ENCODE peak calls at places on chromosomes 7 and 10, in five cellular contexts. One of them, this sample, is unnamed.

GRCh38 chr7:138226001-138226476 is 149.8 kb downstream of the AKR1D1 start:
- DNase-seq in cardiac fibroblast: peak
- DNase-seq in kidney epithelial cell: no peak
- DNase-seq in A549: no peak
- DNase-seq in hepatocyte: peak
- DNase-seq in this sample: no peak

GRCh38 chr10:114729103-114729659 is 71.1 kb upstream of the ABLIM1 start:
- DNase-seq in cardiac fibroblast: no peak
- DNase-seq in kidney epithelial cell: no peak
- DNase-seq in A549: no peak
- DNase-seq in hepatocyte: no peak
- DNase-seq in this sample: no peak

GRCh38 chr10:8183241-8183704 is 128.8 kb downstream of the GATA3 start:
- DNase-seq in cardiac fibroblast: peak
- DNase-seq in kidney epithelial cell: no peak
- DNase-seq in A549: no peak
- DNase-seq in hepatocyte: peak
- DNase-seq in this sample: peak

GRCh38 chr7:127391591-127392181 is 822 bp downstream of the ZNF800 start:
- DNase-seq in cardiac fibroblast: peak
- DNase-seq in kidney epithelial cell: no peak
- DNase-seq in A549: peak
- DNase-seq in hepatocyte: peak
- DNase-seq in this sample: peak

GRCh38 chr10:104824378-104825006 is 183.4 kb downstream of the SORCS3 start:
- DNase-seq in cardiac fibroblast: peak
- DNase-seq in kidney epithelial cell: no peak
- DNase-seq in A549: peak
- DNase-seq in hepatocyte: peak
- DNase-seq in this sample: peak

GRCh38 chr7:126856691-126857291 is 395.9 kb downstream of the GRM8 start:
- DNase-seq in cardiac fibroblast: peak
- DNase-seq in kidney epithelial cell: no peak
- DNase-seq in A549: peak
- DNase-seq in hepatocyte: peak
- DNase-seq in this sample: peak

GRCh38 chr10:105187243-105187642 is 546.2 kb downstream of the SORCS3 start:
- DNase-seq in cardiac fibroblast: no peak
- DNase-seq in kidney epithelial cell: peak
- DNase-seq in A549: no peak
- DNase-seq in hepatocyte: no peak
- DNase-seq in this sample: no peak

GRCh38 chr7:80699030-80699638 is 60.7 kb downstream of the CD36 start:
- DNase-seq in cardiac fibroblast: peak
- DNase-seq in kidney epithelial cell: no peak
- DNase-seq in A549: peak
- DNase-seq in hepatocyte: peak
- DNase-seq in this sample: peak

GRCh38 chr10:5645375-5645774 is 21.0 kb downstream of the ASB13 start:
- DNase-seq in cardiac fibroblast: no peak
- DNase-seq in kidney epithelial cell: no peak
- DNase-seq in A549: no peak
- DNase-seq in hepatocyte: peak
- DNase-seq in this sample: no peak

GRCh38 chr10:45520476-45520875 is 146.5 kb downstream of the ALOX5 start:
- DNase-seq in cardiac fibroblast: no peak
- DNase-seq in kidney epithelial cell: no peak
- DNase-seq in A549: no peak
- DNase-seq in hepatocyte: no peak
- DNase-seq in this sample: peak

GRCh38 chr7:130891254-130892094 is 157.5 kb upstream of the KLF14 start:
- DNase-seq in cardiac fibroblast: peak
- DNase-seq in kidney epithelial cell: no peak
- DNase-seq in A549: peak
- DNase-seq in hepatocyte: no peak
- DNase-seq in this sample: no peak

GRCh38 chr7:33806284-33807157 is 98.8 kb upstream of the BMPER start:
- DNase-seq in cardiac fibroblast: no peak
- DNase-seq in kidney epithelial cell: no peak
- DNase-seq in A549: no peak
- DNase-seq in hepatocyte: peak
- DNase-seq in this sample: no peak

GRCh38 chr10:71075066-71075758 is 137.2 kb upstream of the UNC5B start:
- DNase-seq in cardiac fibroblast: no peak
- DNase-seq in kidney epithelial cell: no peak
- DNase-seq in A549: no peak
- DNase-seq in hepatocyte: no peak
- DNase-seq in this sample: no peak

GRCh38 chr7:3194501-3195141 is 106.4 kb upstream of the SDK1 start:
- DNase-seq in cardiac fibroblast: peak
- DNase-seq in kidney epithelial cell: peak
- DNase-seq in A549: peak
- DNase-seq in hepatocyte: peak
- DNase-seq in this sample: no peak
- TF ChIP-seq CTCF in cardiac fibroblast: peak
- TF ChIP-seq CTCF in kidney epithelial cell: peak
- TF ChIP-seq CTCF in A549: no peak
- TF ChIP-seq CTCF in hepatocyte: no peak
- TF ChIP-seq CTCF in this sample: no peak

DNA sequence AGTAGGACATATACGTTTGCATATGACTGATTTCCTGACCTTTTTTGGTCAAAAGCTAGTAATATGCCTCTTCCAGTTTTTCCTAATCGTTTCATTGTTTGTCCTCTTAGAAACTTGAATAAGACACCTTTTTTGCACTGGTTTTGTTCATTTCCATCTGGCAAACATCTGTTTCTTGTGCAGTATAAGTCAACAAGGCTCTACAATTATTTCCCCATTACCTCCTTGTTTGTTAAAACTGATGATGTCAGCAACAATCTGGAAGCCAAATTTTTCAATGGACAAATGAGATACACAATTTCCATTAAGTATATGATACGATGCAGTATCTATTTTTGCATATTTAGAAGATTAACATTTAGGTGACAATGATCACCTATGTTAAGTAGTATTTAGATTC is 148.8 kb downstream of the NRBF2 start:
- DNase-seq in cardiac fibroblast: peak
- DNase-seq in kidney epithelial cell: no peak
- DNase-seq in A549: no peak
- DNase-seq in hepatocyte: no peak
- DNase-seq in this sample: no peak
- H3K4me3 ChIP-seq in cardiac fibroblast: no peak
- H3K4me3 ChIP-seq in kidney epithelial cell: no peak
- H3K4me3 ChIP-seq in A549: no peak
- H3K4me3 ChIP-seq in hepatocyte: no peak
- H3K4me3 ChIP-seq in this sample: no peak

DNA sequence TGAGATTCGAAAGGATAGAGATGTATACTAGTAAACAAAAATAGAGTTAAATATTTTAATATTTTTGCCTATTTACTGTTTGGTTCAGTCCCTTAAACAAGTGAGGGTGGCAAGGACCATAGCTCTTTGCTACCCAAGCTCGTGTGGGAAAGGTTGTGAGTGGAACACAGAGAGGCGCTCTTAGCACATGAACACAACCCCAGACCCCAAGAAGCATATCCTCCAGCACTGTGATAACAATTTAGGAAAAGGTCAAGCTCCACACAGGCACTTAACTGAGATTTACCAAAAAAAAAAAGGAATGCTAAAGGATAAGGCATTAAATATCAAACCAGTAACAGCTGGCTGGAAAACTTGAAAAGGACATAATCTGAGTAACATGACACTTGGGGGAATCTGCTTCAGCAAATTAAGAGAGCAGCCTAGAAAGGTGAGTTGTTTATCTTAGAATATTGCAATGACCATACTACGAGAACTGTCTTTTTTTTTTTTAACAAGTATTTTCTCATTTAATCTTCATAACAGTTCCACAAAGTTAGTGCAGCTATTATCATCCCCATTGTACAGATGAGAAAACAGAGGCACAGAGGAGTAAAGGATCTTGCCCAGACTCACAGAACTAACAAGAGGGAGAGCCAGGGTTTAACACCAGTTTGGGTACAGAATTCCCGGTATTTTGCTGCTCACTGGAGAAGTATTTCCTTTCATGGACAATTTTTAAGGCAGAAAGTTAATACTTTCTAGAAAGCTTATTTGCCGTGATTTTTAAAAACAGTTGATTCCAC is 303.5 kb upstream of the AOAH start:
- DNase-seq in cardiac fibroblast: no peak
- DNase-seq in kidney epithelial cell: no peak
- DNase-seq in A549: no peak
- DNase-seq in hepatocyte: no peak
- DNase-seq in this sample: no peak
- TF ChIP-seq CTCF in cardiac fibroblast: no peak
- TF ChIP-seq CTCF in kidney epithelial cell: no peak
- TF ChIP-seq CTCF in A549: no peak
- TF ChIP-seq CTCF in hepatocyte: no peak
- TF ChIP-seq CTCF in this sample: no peak

GRCh38 chr7:73606801-73607691 is 17.3 kb downstream of the MLXIPL start:
- DNase-seq in cardiac fibroblast: peak
- DNase-seq in kidney epithelial cell: no peak
- DNase-seq in A549: peak
- DNase-seq in hepatocyte: peak
- DNase-seq in this sample: peak
- H3K4me3 ChIP-seq in cardiac fibroblast: no peak
- H3K4me3 ChIP-seq in kidney epithelial cell: no peak
- H3K4me3 ChIP-seq in A549: no peak
- H3K4me3 ChIP-seq in hepatocyte: no peak
- H3K4me3 ChIP-seq in this sample: no peak

This sample was measured in GM12865.